ENCODE peak calls at places on chromosomes 12 and 14, in seven cellular contexts. One of them, this sample, is unnamed.

GRCh38 chr14:68814376-68815287 is 21.8 kb upstream of the ZFP36L1 start:
- DNase-seq in stomach: no peak
- DNase-seq in transverse colon: peak
- DNase-seq in IMR-90: peak
- DNase-seq in HCT116: no peak
- DNase-seq in A549: peak
- DNase-seq in tibial nerve: peak
- DNase-seq in this sample: peak

GRCh38 chr14:65042731-65043372 is 56.2 kb downstream of the FNTB start:
- DNase-seq in stomach: peak
- DNase-seq in transverse colon: no peak
- DNase-seq in IMR-90: no peak
- DNase-seq in HCT116: no peak
- DNase-seq in A549: no peak
- DNase-seq in tibial nerve: no peak
- DNase-seq in this sample: no peak

GRCh38 chr12:64780531-64781373 is 21.5 kb upstream of the GNS start:
- DNase-seq in stomach: peak
- DNase-seq in transverse colon: peak
- DNase-seq in IMR-90: no peak
- DNase-seq in HCT116: no peak
- DNase-seq in A549: peak
- DNase-seq in tibial nerve: no peak
- DNase-seq in this sample: peak

GRCh38 chr12:131511391-131511802 is 199.5 kb upstream of the SFSWAP start:
- DNase-seq in stomach: no peak
- DNase-seq in transverse colon: peak
- DNase-seq in IMR-90: no peak
- DNase-seq in HCT116: peak
- DNase-seq in A549: no peak
- DNase-seq in tibial nerve: no peak
- DNase-seq in this sample: no peak

GRCh38 chr12:3658327-3659163 is 94.4 kb downstream of the CRACR2A start:
- DNase-seq in stomach: peak
- DNase-seq in transverse colon: peak
- DNase-seq in IMR-90: peak
- DNase-seq in HCT116: no peak
- DNase-seq in A549: no peak
- DNase-seq in tibial nerve: no peak
- DNase-seq in this sample: peak

GRCh38 chr14:30550335-30550734 is 8.6 kb upstream of the G2E3 start:
- DNase-seq in stomach: no peak
- DNase-seq in transverse colon: no peak
- DNase-seq in IMR-90: peak
- DNase-seq in HCT116: no peak
- DNase-seq in A549: no peak
- DNase-seq in tibial nerve: no peak
- DNase-seq in this sample: no peak

GRCh38 chr14:77026166-77026929 is 2.2 kb downstream of the IRF2BPL start:
- DNase-seq in stomach: peak
- DNase-seq in transverse colon: no peak
- DNase-seq in IMR-90: peak
- DNase-seq in HCT116: no peak
- DNase-seq in A549: no peak
- DNase-seq in tibial nerve: no peak
- DNase-seq in this sample: peak

GRCh38 chr12:87280893-87281292 is 748.3 kb downstream of the C12orf50 start:
- DNase-seq in stomach: no peak
- DNase-seq in transverse colon: no peak
- DNase-seq in IMR-90: no peak
- DNase-seq in HCT116: no peak
- DNase-seq in A549: no peak
- DNase-seq in tibial nerve: no peak
- DNase-seq in this sample: no peak

GRCh38 chr14:105305350-105305749 is 4.5 kb upstream of the BRF1 start:
- DNase-seq in stomach: no peak
- DNase-seq in transverse colon: no peak
- DNase-seq in IMR-90: no peak
- DNase-seq in HCT116: no peak
- DNase-seq in A549: no peak
- DNase-seq in tibial nerve: no peak
- DNase-seq in this sample: no peak

GRCh38 chr12:47983541-47984115 is 20.2 kb downstream of the TMEM106C start:
- DNase-seq in stomach: no peak
- DNase-seq in transverse colon: no peak
- DNase-seq in IMR-90: no peak
- DNase-seq in HCT116: no peak
- DNase-seq in A549: no peak
- DNase-seq in tibial nerve: no peak
- DNase-seq in this sample: no peak

GRCh38 chr12:45216297-45216982 is 545 bp downstream of the ANO6 start:
- DNase-seq in stomach: peak
- DNase-seq in transverse colon: peak
- DNase-seq in IMR-90: peak
- DNase-seq in HCT116: no peak
- DNase-seq in A549: peak
- DNase-seq in tibial nerve: no peak
- DNase-seq in this sample: peak

GRCh38 chr12:113973109-113973904 is 7.2 kb upstream of the RBM19 start:
- DNase-seq in stomach: no peak
- DNase-seq in transverse colon: no peak
- DNase-seq in IMR-90: no peak
- DNase-seq in HCT116: no peak
- DNase-seq in A549: no peak
- DNase-seq in tibial nerve: no peak
- DNase-seq in this sample: no peak

GRCh38 chr14:30645600-30645999 is 23.5 kb downstream of the SCFD1 start:
- DNase-seq in stomach: no peak
- DNase-seq in transverse colon: no peak
- DNase-seq in IMR-90: no peak
- DNase-seq in HCT116: no peak
- DNase-seq in A549: no peak
- DNase-seq in tibial nerve: no peak
- DNase-seq in this sample: no peak

GRCh38 chr14:38329236-38329635 is 73.3 kb upstream of the CLEC14A start:
- DNase-seq in stomach: no peak
- DNase-seq in transverse colon: no peak
- DNase-seq in IMR-90: no peak
- DNase-seq in HCT116: no peak
- DNase-seq in A549: no peak
- DNase-seq in tibial nerve: no peak
- DNase-seq in this sample: no peak

GRCh38 chr12:50637870-50638481 is 125.9 kb upstream of the ATF1 start:
- DNase-seq in stomach: no peak
- DNase-seq in transverse colon: no peak
- DNase-seq in IMR-90: peak
- DNase-seq in HCT116: no peak
- DNase-seq in A549: peak
- DNase-seq in tibial nerve: no peak
- DNase-seq in this sample: no peak

GRCh38 chr12:57737467-57738141 is 938 bp downstream of the AGAP2 start:
- DNase-seq in stomach: no peak
- DNase-seq in transverse colon: no peak
- DNase-seq in IMR-90: peak
- DNase-seq in HCT116: no peak
- DNase-seq in A549: no peak
- DNase-seq in tibial nerve: no peak
- DNase-seq in this sample: no peak

GRCh38 chr12:57734586-57734985 is 4.0 kb downstream of the AGAP2 start:
- DNase-seq in stomach: no peak
- DNase-seq in transverse colon: no peak
- DNase-seq in IMR-90: no peak
- DNase-seq in HCT116: no peak
- DNase-seq in A549: no peak
- DNase-seq in tibial nerve: no peak
- DNase-seq in this sample: no peak

GRCh38 chr12:57736743-57737466 is 1.6 kb downstream of the AGAP2 start:
- DNase-seq in stomach: no peak
- DNase-seq in transverse colon: no peak
- DNase-seq in IMR-90: no peak
- DNase-seq in HCT116: no peak
- DNase-seq in A549: no peak
- DNase-seq in tibial nerve: no peak
- DNase-seq in this sample: no peak

GRCh38 chr12:57735198-57735855 is 3.2 kb downstream of the AGAP2 start:
- DNase-seq in stomach: no peak
- DNase-seq in transverse colon: no peak
- DNase-seq in IMR-90: no peak
- DNase-seq in HCT116: no peak
- DNase-seq in A549: no peak
- DNase-seq in tibial nerve: no peak
- DNase-seq in this sample: no peak

DNA sequence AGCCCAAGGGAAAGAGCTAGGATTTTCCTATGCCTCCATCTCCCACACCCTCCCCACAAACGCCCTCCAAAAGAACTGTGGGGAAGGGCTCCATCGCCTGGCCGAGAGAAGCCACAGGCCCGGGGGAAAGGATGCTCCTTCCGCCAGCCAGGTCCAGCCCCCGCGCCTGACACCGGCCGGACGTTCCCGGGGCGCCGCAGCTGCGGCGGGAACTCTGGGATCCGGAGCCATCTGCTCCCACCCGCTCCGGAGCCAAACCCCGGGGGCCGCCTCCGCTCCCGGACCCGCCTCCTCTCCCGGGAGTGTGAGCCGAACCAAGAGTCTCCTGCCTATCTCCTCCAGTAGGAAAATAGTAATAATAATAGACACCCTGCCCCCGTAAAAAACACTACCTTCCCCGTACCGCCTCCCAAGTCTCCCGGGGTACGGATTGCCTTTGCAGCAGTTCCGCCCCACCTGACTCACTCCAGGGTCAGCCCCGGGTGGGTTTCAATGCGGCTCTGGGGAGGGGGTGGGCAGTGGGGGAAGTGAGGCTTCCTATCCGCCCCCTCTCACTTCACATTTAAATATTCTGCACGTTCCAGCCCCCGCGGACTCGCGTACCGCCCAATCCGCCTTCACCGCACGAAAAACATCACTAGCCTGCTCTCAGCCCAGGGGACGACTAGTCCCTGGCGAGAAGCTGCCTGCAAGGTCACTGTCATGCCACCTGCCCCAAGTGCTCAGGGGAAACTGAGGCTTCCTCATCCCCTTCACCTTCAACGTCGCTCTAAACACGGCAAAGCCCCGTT is 2.4 kb downstream of the AGAP2 start:
- DNase-seq in stomach: no peak
- DNase-seq in transverse colon: no peak
- DNase-seq in IMR-90: peak
- DNase-seq in HCT116: no peak
- DNase-seq in A549: no peak
- DNase-seq in tibial nerve: no peak
- DNase-seq in this sample: no peak
- TF ChIP-seq CTCF in stomach: no peak
- TF ChIP-seq CTCF in transverse colon: no peak
- TF ChIP-seq CTCF in IMR-90: peak
- TF ChIP-seq CTCF in HCT116: no peak
- TF ChIP-seq CTCF in A549: peak
- TF ChIP-seq CTCF in tibial nerve: peak
- TF ChIP-seq CTCF in this sample: no peak

GRCh38 chr12:75943730-75944096 is 87.9 kb downstream of the PHLDA1 start:
- DNase-seq in stomach: no peak
- DNase-seq in transverse colon: no peak
- DNase-seq in IMR-90: no peak
- DNase-seq in HCT116: no peak
- DNase-seq in A549: no peak
- DNase-seq in tibial nerve: no peak
- DNase-seq in this sample: no peak

GRCh38 chr12:75947171-75947723 is 84.3 kb downstream of the PHLDA1 start:
- DNase-seq in stomach: no peak
- DNase-seq in transverse colon: no peak
- DNase-seq in IMR-90: no peak
- DNase-seq in HCT116: no peak
- DNase-seq in A549: no peak
- DNase-seq in tibial nerve: no peak
- DNase-seq in this sample: no peak

GRCh38 chr12:75944905-75945412 is 86.6 kb downstream of the PHLDA1 start:
- DNase-seq in stomach: no peak
- DNase-seq in transverse colon: no peak
- DNase-seq in IMR-90: no peak
- DNase-seq in HCT116: no peak
- DNase-seq in A549: no peak
- DNase-seq in tibial nerve: no peak
- DNase-seq in this sample: no peak

GRCh38 chr12:75945581-75945980 is 86.0 kb downstream of the PHLDA1 start:
- DNase-seq in stomach: no peak
- DNase-seq in transverse colon: no peak
- DNase-seq in IMR-90: no peak
- DNase-seq in HCT116: no peak
- DNase-seq in A549: no peak
- DNase-seq in tibial nerve: no peak
- DNase-seq in this sample: no peak

GRCh38 chr12:75944097-75944904 is 87.3 kb downstream of the PHLDA1 start:
- DNase-seq in stomach: no peak
- DNase-seq in transverse colon: no peak
- DNase-seq in IMR-90: peak
- DNase-seq in HCT116: peak
- DNase-seq in A549: peak
- DNase-seq in tibial nerve: no peak
- DNase-seq in this sample: no peak
- TF ChIP-seq POLR2A in stomach: no peak
- TF ChIP-seq POLR2A in transverse colon: no peak
- TF ChIP-seq POLR2A in IMR-90: peak
- TF ChIP-seq POLR2A in HCT116: no peak
- TF ChIP-seq POLR2A in A549: no peak
- TF ChIP-seq POLR2A in tibial nerve: no peak
- TF ChIP-seq POLR2A in this sample: no peak

GRCh38 chr12:6529291-6529737 is 5.0 kb upstream of the GAPDH start:
- DNase-seq in stomach: no peak
- DNase-seq in transverse colon: no peak
- DNase-seq in IMR-90: no peak
- DNase-seq in HCT116: no peak
- DNase-seq in A549: no peak
- DNase-seq in tibial nerve: no peak
- DNase-seq in this sample: no peak

GRCh38 chr12:6530576-6531260 is 3.6 kb upstream of the GAPDH start:
- DNase-seq in stomach: no peak
- DNase-seq in transverse colon: no peak
- DNase-seq in IMR-90: no peak
- DNase-seq in HCT116: no peak
- DNase-seq in A549: no peak
- DNase-seq in tibial nerve: no peak
- DNase-seq in this sample: no peak

GRCh38 chr12:6527711-6528110 is 6.6 kb upstream of the GAPDH start:
- DNase-seq in stomach: no peak
- DNase-seq in transverse colon: no peak
- DNase-seq in IMR-90: no peak
- DNase-seq in HCT116: no peak
- DNase-seq in A549: no peak
- DNase-seq in tibial nerve: no peak
- DNase-seq in this sample: no peak

GRCh38 chr12:6526766-6527525 is 7.4 kb upstream of the GAPDH start:
- DNase-seq in stomach: no peak
- DNase-seq in transverse colon: no peak
- DNase-seq in IMR-90: no peak
- DNase-seq in HCT116: no peak
- DNase-seq in A549: no peak
- DNase-seq in tibial nerve: no peak
- DNase-seq in this sample: no peak

GRCh38 chr12:6528539-6529235 is 5.6 kb upstream of the GAPDH start:
- DNase-seq in stomach: no peak
- DNase-seq in transverse colon: no peak
- DNase-seq in IMR-90: no peak
- DNase-seq in HCT116: no peak
- DNase-seq in A549: no peak
- DNase-seq in tibial nerve: no peak
- DNase-seq in this sample: no peak
- H3K27ac ChIP-seq in stomach: no peak
- H3K27ac ChIP-seq in transverse colon: no peak
- H3K27ac ChIP-seq in IMR-90: no peak
- H3K27ac ChIP-seq in HCT116: no peak
- H3K27ac ChIP-seq in A549: no peak
- H3K27ac ChIP-seq in tibial nerve: no peak
- H3K27ac ChIP-seq in this sample: no peak

GRCh38 chr14:74018704-74019407 is at the start of the genes BBOF1 and ENTPD5:
- DNase-seq in stomach: peak
- DNase-seq in transverse colon: peak
- DNase-seq in IMR-90: peak
- DNase-seq in HCT116: peak
- DNase-seq in A549: peak
- DNase-seq in tibial nerve: peak
- DNase-seq in this sample: peak
- TF ChIP-seq CTCF in stomach: no peak
- TF ChIP-seq CTCF in transverse colon: no peak
- TF ChIP-seq CTCF in IMR-90: no peak
- TF ChIP-seq CTCF in HCT116: no peak
- TF ChIP-seq CTCF in A549: no peak
- TF ChIP-seq CTCF in tibial nerve: peak
- TF ChIP-seq CTCF in this sample: no peak

This sample was measured in body of pancreas.